ENCODE peak calls at places on chromosome 7, in nine cellular contexts. D is stimulated activated CD8-positive, alpha-beta memory T cell treated with anti-CD3 and anti-CD28 coated beads, Interleukin-4, amount 100 ng/mL, for 1 hour; L is activated CD4-positive, alpha-beta memory T cell treated with anti-CD3 and anti-CD28 coated beads, Interleukin-2, amount 10 ng/mL, durations not matched to agents 7 days and 5 days; J is GM10248; U is AG04450; S is kidney tubule cell; V is NCI-H774; N is NCI-H1092 treated with DMSO at 0.1 percent for 48 hours; B is NCI-H446. E is an unnamed sample.

GRCh38 chr7:1698221-1698620 is 28.1 kb downstream of the ELFN1 start:
- DNase-seq in D (no peak), L (no peak), J (no peak), U (no peak), S (no peak), V (no peak), N (no peak), B (no peak), E (peak; percentile 13)

GRCh38 chr7:155944901-155945300 is 132.6 kb upstream of the SHH start:
- DNase-seq in D (no peak), L (no peak), J (no peak), U (no peak), S (no peak), V (no peak), N (no peak), B (no peak), E (no peak)

GRCh38 chr7:95621404-95621803 is 25.1 kb upstream of the PDK4 start:
- DNase-seq in D (no peak), L (no peak), J (no peak), U (no peak), S (no peak), V (no peak), N (no peak), B (no peak), E (no peak)

GRCh38 chr7:38181111-38181510 is 3.1 kb downstream of the STARD3NL start:
- DNase-seq in D (no peak), L (no peak), J (no peak), U (no peak), S (no peak), V (no peak), N (no peak), B (no peak), E (no peak)

GRCh38 chr7:22093003-22093402 is 147.3 kb upstream of the CDCA7L start:
- DNase-seq in D (no peak), L (no peak), J (no peak), U (no peak), S (no peak), V (no peak), N (no peak), B (no peak), E (no peak)

GRCh38 chr7:102064361-102065025 is 222.2 kb upstream of the SH2B2 start:
- DNase-seq in D (no peak), L (no peak), J (no peak), U (no peak), S (peak; percentile 90), V (no peak), N (no peak), B (no peak), E (no peak)

GRCh38 chr7:36048141-36048901 is 104.7 kb upstream of the EEPD1 start:
- DNase-seq in D (no peak), L (no peak), J (no peak), U (peak; percentile 69), S (no peak), V (no peak), N (no peak), B (peak; percentile 50), E (peak; percentile 68)

GRCh38 chr7:116169060-116169459 is 41.3 kb upstream of the TES start:
- DNase-seq in D (no peak), L (no peak), J (no peak), U (peak; percentile 42), S (peak; percentile 90), V (no peak), N (no peak), B (no peak), E (no peak)

GRCh38 chr7:125149151-125149550 is 219.5 kb upstream of the POT1 start:
- DNase-seq in D (no peak), L (no peak), J (no peak), U (no peak), S (no peak), V (no peak), N (no peak), B (no peak), E (no peak)

GRCh38 chr7:93926800-93927199 is 5.3 kb downstream of the GNG11 start:
- DNase-seq in D (no peak), L (no peak), J (no peak), U (no peak), S (no peak), V (no peak), N (no peak), B (no peak), E (peak; percentile 64)

GRCh38 chr7:102450242-102450641 is 14.4 kb downstream of the ALKBH4 start:
- DNase-seq in D (no peak), L (peak; percentile 48), J (no peak), U (no peak), S (no peak), V (no peak), N (no peak), B (no peak), E (no peak)

GRCh38 chr7:143882611-143883078 is 19.3 kb downstream of the TCAF1 start:
- DNase-seq in D (no peak), L (no peak), J (peak; percentile 20), U (no peak), S (peak; percentile 72), V (peak; percentile 68), N (peak; percentile 96), B (peak; percentile 45), E (peak; percentile 51)

GRCh38 chr7:74272305-74273038 is 16.7 kb upstream of the CLIP2 start:
- DNase-seq in D (no peak), L (peak; percentile 51), J (peak; percentile 88), U (peak; percentile 91), S (peak; percentile 97), V (no peak), N (no peak), B (no peak), E (peak; percentile 73)

GRCh38 chr7:85512802-85513201 is 325.9 kb upstream of the SEMA3D start:
- DNase-seq in D (no peak), L (no peak), J (no peak), U (no peak), S (no peak), V (no peak), N (no peak), B (no peak), E (no peak)

GRCh38 chr7:2069472-2069860 is 163.3 kb downstream of the MAD1L1 start:
- DNase-seq in D (no peak), L (no peak), J (no peak), U (no peak), S (no peak), V (no peak), N (no peak), B (no peak), E (no peak)

GRCh38 chr7:36763084-36763807 is 39.0 kb upstream of the AOAH start:
- DNase-seq in D (no peak), L (no peak), J (no peak), U (no peak), S (peak; percentile 67), V (no peak), N (no peak), B (no peak), E (no peak)

GRCh38 chr7:116330961-116331360 is 120.6 kb downstream of the TES start:
- DNase-seq in D (no peak), L (no peak), J (no peak), U (no peak), S (no peak), V (no peak), N (no peak), B (peak; percentile 13), E (no peak)

GRCh38 chr7:410395-410910 is 109.2 kb downstream of the PDGFA start:
- DNase-seq in D (no peak), L (no peak), J (no peak), U (no peak), S (no peak), V (no peak), N (no peak), B (no peak), E (peak; percentile 46)